ENCODE peak calls at places on chromosomes 5 and 9, in ten cellular contexts. X, L, O, F, R, P, W, Q, Y and T are unnamed samples.

GRCh38 chr9:129490583-129491485 is 130.1 kb downstream of the C9orf50 start:
- DNase-seq in O (no peak), X (no peak), Y (no peak), W (no peak), L (no peak), R (no peak), Q (no peak), P (no peak), F (no peak), T (no peak)

GRCh38 chr5:72159501-72159911 is 52.2 kb downstream of the MAP1B start:
- DNase-seq in Q (no peak), X (no peak), R (no peak), P (peak), Y (no peak), W (no peak), F (peak), O (no peak), L (no peak), T (no peak)

GRCh38 chr5:127031147-127031862 is 947 bp upstream of the MARCHF3 start:
- DNase-seq in O (no peak), R (no peak), P (no peak), F (no peak), L (no peak), Y (no peak), Q (peak), X (peak), W (no peak), T (no peak)

GRCh38 chr9:121463026-121463827 is 36.4 kb downstream of the GGTA1 start:
- DNase-seq in R (no peak), O (no peak), L (no peak), X (peak), Y (no peak), P (no peak), F (no peak), W (no peak), Q (peak), T (no peak)

GRCh38 chr5:84131372-84131771 is 253.3 kb downstream of the EDIL3 start:
- DNase-seq in L (no peak), Y (no peak), O (no peak), W (peak), F (no peak), X (no peak), R (no peak), Q (no peak), P (no peak), T (no peak)

GRCh38 chr5:59428391-59428790 is 465.1 kb downstream of the PDE4D start:
- DNase-seq in Y (no peak), F (no peak), X (no peak), L (no peak), Q (no peak), W (no peak), P (no peak), O (no peak), R (no peak), T (no peak)

GRCh38 chr5:132087661-132088060 is 14.1 kb downstream of the CSF2 start:
- DNase-seq in R (no peak), P (no peak), F (no peak), X (no peak), O (no peak), L (no peak), Q (no peak), W (no peak), Y (no peak), T (no peak)

GRCh38 chr5:93572101-93572772 is 8.8 kb downstream of the NR2F1-AS1 start:
- DNase-seq in Q (no peak), L (no peak), X (no peak), F (no peak), Y (no peak), P (peak), R (no peak), O (no peak), W (no peak), T (no peak)

GRCh38 chr5:120464627-120465280 is 654 bp downstream of the PRR16 start:
- DNase-seq in X (peak), P (peak), O (no peak), W (no peak), R (no peak), Q (peak), L (no peak), Y (no peak), F (peak), T (no peak)

GRCh38 chr5:55899344-55899743 is 48.2 kb downstream of the IL31RA start:
- DNase-seq in X (no peak), Q (no peak), Y (no peak), P (peak), R (no peak), W (no peak), L (no peak), F (peak), O (no peak), T (no peak)

GRCh38 chr9:126701820-126702500 is 88.2 kb downstream of the LMX1B start:
- DNase-seq in Q (no peak), F (no peak), O (no peak), L (no peak), R (no peak), X (no peak), W (no peak), Y (no peak), P (no peak), T (no peak)

GRCh38 chr5:138438003-138438723 is 694 bp upstream of the REEP2 start:
- DNase-seq in X (no peak), R (no peak), Q (no peak), F (no peak), Y (no peak), O (no peak), L (no peak), W (no peak), P (peak), T (no peak)

GRCh38 chr9:99073985-99074901 is 30.7 kb upstream of the TGFBR1 start:
- DNase-seq in P (no peak), Q (no peak), F (no peak), W (no peak), X (no peak), O (no peak), L (no peak), Y (no peak), R (no peak), T (no peak)

GRCh38 chr5:102341918-102342317 is 45.8 kb upstream of the SLCO4C1 start:
- DNase-seq in Q (no peak), L (no peak), Y (no peak), X (no peak), P (no peak), R (peak), O (no peak), W (peak), F (no peak), T (no peak)

GRCh38 chr5:88690619-88691560 is 192.1 kb downstream of the MEF2C start:
- DNase-seq in O (no peak), L (peak), F (peak), Q (peak), P (peak), W (peak), Y (no peak), X (peak), R (peak), T (no peak)

GRCh38 chr5:171630670-171631065 is 154.9 kb upstream of the SMIM23 start:
- DNase-seq in W (no peak), Q (no peak), O (no peak), X (no peak), Y (no peak), P (no peak), R (no peak), F (no peak), L (no peak), T (no peak)

GRCh38 chr5:73374520-73375235 is 73.9 kb downstream of the FOXD1 start:
- DNase-seq in W (no peak), L (no peak), F (peak), R (no peak), P (peak), O (no peak), X (no peak), Q (no peak), Y (no peak), T (no peak)

GRCh38 chr9:134626576-134627416 is 14.8 kb upstream of the COL5A1 start:
- DNase-seq in R (peak), F (peak), X (no peak), P (peak), Y (no peak), W (no peak), Q (no peak), O (no peak), L (no peak), T (no peak)

GRCh38 chr9:37575921-37576721 is at the start of gene FBXO10:
- DNase-seq in Q (peak), W (peak), P (peak), R (no peak), L (no peak), Y (no peak), O (no peak), X (peak), F (peak), T (no peak)

GRCh38 chr5:443239-444151 is 519 bp downstream of the EXOC3 start:
- DNase-seq in O (no peak), X (no peak), P (no peak), Y (no peak), R (no peak), F (no peak), W (peak), L (no peak), Q (peak), T (no peak)

GRCh38 chr9:86034863-86035734 is 64.3 kb downstream of the GOLM1 start:
- DNase-seq in O (no peak), R (no peak), W (no peak), Q (peak), F (peak), Y (no peak), P (peak), L (no peak), X (no peak), T (no peak)

GRCh38 chr5:108615216-108615615 is 132.5 kb upstream of the FER start:
- DNase-seq in P (peak), Y (no peak), O (no peak), R (no peak), Q (no peak), L (no peak), W (no peak), X (no peak), F (no peak), T (no peak)

GRCh38 chr9:91948423-91949292 is 1.4 kb downstream of the ROR2 start:
- DNase-seq in X (peak), O (no peak), R (peak), Q (peak), F (peak), P (no peak), W (no peak), L (no peak), Y (no peak), T (no peak)

GRCh38 chr5:159531554-159532105 is 201.3 kb upstream of the IL12B start:
- DNase-seq in Y (no peak), F (no peak), R (no peak), Q (no peak), L (no peak), P (no peak), W (no peak), X (no peak), O (no peak), T (no peak)

GRCh38 chr5:81234801-81235200 is 1.7 kb downstream of the CKMT2 start:
- DNase-seq in W (no peak), L (no peak), Y (no peak), Q (no peak), O (no peak), F (no peak), R (no peak), X (no peak), P (no peak), T (no peak)

GRCh38 chr5:124371121-124371706 is 375.2 kb downstream of the ZNF608 start:
- DNase-seq in Y (no peak), O (peak), R (no peak), P (peak), Q (no peak), F (no peak), L (no peak), W (no peak), X (no peak), T (no peak)

GRCh38 chr9:128078504-128079434 is 10.7 kb downstream of the SLC25A25 start:
- DNase-seq in P (no peak), O (no peak), Q (no peak), Y (no peak), F (peak), R (no peak), L (no peak), W (no peak), X (no peak), T (no peak)

GRCh38 chr5:126972062-126972895 is 58.1 kb downstream of the MARCHF3 start:
- DNase-seq in W (no peak), F (no peak), Y (no peak), P (no peak), Q (peak), R (no peak), X (no peak), L (peak), O (no peak), T (no peak)